ENCODE peak calls at places on chromosome 4, in ten cellular contexts. X is AG09319; E is CD4-positive, alpha-beta T cell; T is choroid plexus epithelial cell; P is brain microvascular endothelial cell; F is pancreas; B is heart right ventricle; R is astrocyte of the spinal cord; L is neural crest cell; I is right lobe of liver. N is an unnamed sample.

GRCh38 chr4:78689224-78689623 is 86.9 kb upstream of the BMP2K start:
- DNase-seq in X (no peak), E (no peak), T (peak; percentile 33), P (no peak), F (no peak), B (no peak), R (no peak), L (no peak), I (no peak), N (no peak)

GRCh38 chr4:86432552-86433134 is 72.8 kb upstream of the MAPK10 start:
- DNase-seq in X (no peak), E (no peak), T (no peak), P (no peak), F (no peak), B (no peak), R (no peak), L (no peak), I (no peak), N (no peak)

GRCh38 chr4:111641813-111642579 is 503.3 kb upstream of the FAM241A start:
- DNase-seq in X (peak; percentile 89), E (no peak), T (peak; percentile 97), P (peak; percentile 83), F (no peak), B (peak; percentile 49), R (peak; percentile 87), L (peak; percentile 67), I (peak; percentile 32), N (no peak)

GRCh38 chr4:26238426-26238781 is 82.4 kb upstream of the RBPJ start:
- DNase-seq in X (no peak), E (no peak), T (no peak), P (no peak), F (no peak), B (no peak), R (no peak), L (no peak), I (no peak), N (no peak)

GRCh38 chr4:7390906-7391636 is 43.7 kb downstream of the PSAPL1 start:
- DNase-seq in X (no peak), E (no peak), T (no peak), P (no peak), F (peak; percentile 43), B (no peak), R (no peak), L (no peak), I (no peak), N (no peak)

GRCh38 chr4:66373268-66373667 is 703.0 kb upstream of the EPHA5 start:
- DNase-seq in X (no peak), E (no peak), T (no peak), P (no peak), F (no peak), B (no peak), R (no peak), L (no peak), I (no peak), N (no peak)

GRCh38 chr4:151324449-151325319 is 721 bp downstream of the SH3D19 start:
- DNase-seq in X (no peak), E (no peak), T (peak; percentile 23), P (peak; percentile 46), F (peak; percentile 76), B (peak; percentile 50), R (peak; percentile 62), L (peak; percentile 45), I (peak; percentile 89), N (no peak)

GRCh38 chr4:54281060-54281781 is 52.1 kb downstream of the PDGFRA start:
- DNase-seq in X (peak; percentile 97), E (no peak), T (peak; percentile 78), P (peak; percentile 84), F (peak; percentile 71), B (peak; percentile 87), R (peak; percentile 89), L (no peak), I (peak; percentile 64), N (no peak)

GRCh38 chr4:70654605-70655011 is 11.7 kb downstream of the JCHAIN start:
- DNase-seq in X (no peak), E (no peak), T (no peak), P (no peak), F (no peak), B (no peak), R (no peak), L (no peak), I (no peak), N (no peak)

GRCh38 chr4:187171731-187172339 is 448.2 kb upstream of the FAT1 start:
- DNase-seq in X (peak; percentile 60), E (no peak), T (peak; percentile 5), P (no peak), F (no peak), B (no peak), R (no peak), L (no peak), I (no peak), N (no peak)

GRCh38 chr4:182863501-182863900 is 53.7 kb downstream of the DCTD start:
- DNase-seq in X (no peak), E (no peak), T (no peak), P (no peak), F (no peak), B (no peak), R (no peak), L (no peak), I (no peak), N (no peak)

GRCh38 chr4:118762753-118763477 is 73.0 kb downstream of the SEC24D start:
- DNase-seq in X (no peak), E (no peak), T (no peak), P (no peak), F (no peak), B (no peak), R (no peak), L (no peak), I (no peak), N (no peak)

GRCh38 chr4:165048170-165048569 is 5.5 kb upstream of the TRIM75 start:
- DNase-seq in X (no peak), E (no peak), T (no peak), P (no peak), F (no peak), B (no peak), R (no peak), L (no peak), I (no peak), N (no peak)

GRCh38 chr4:18075823-18076433 is 54.4 kb upstream of the LCORL start:
- DNase-seq in X (no peak), E (peak; percentile 50), T (no peak), P (no peak), F (no peak), B (peak; percentile 45), R (no peak), L (no peak), I (no peak), N (no peak)

GRCh38 chr4:185036019-185036418 is 17.7 kb downstream of the HELT start:
- DNase-seq in X (no peak), E (no peak), T (no peak), P (no peak), F (no peak), B (no peak), R (no peak), L (no peak), I (no peak), N (no peak)

GRCh38 chr4:185035284-185035683 is 17.0 kb downstream of the HELT start:
- DNase-seq in X (no peak), E (no peak), T (no peak), P (no peak), F (no peak), B (no peak), R (no peak), L (no peak), I (no peak), N (no peak)

GRCh38 chr4:185033950-185034349 is 15.7 kb downstream of the HELT start:
- DNase-seq in X (no peak), E (no peak), T (no peak), P (no peak), F (no peak), B (no peak), R (no peak), L (no peak), I (no peak), N (no peak)

GRCh38 chr4:185039508-185040273 is 21.4 kb downstream of the HELT start:
- DNase-seq in X (peak; percentile 34), E (no peak), T (peak; percentile 84), P (peak; percentile 67), F (no peak), B (peak; percentile 59), R (peak; percentile 73), L (peak; percentile 55), I (no peak), N (no peak)

GRCh38 chr4:185036842-185037241 is 18.6 kb downstream of the HELT start:
- DNase-seq in X (no peak), E (no peak), T (no peak), P (no peak), F (no peak), B (no peak), R (no peak), L (no peak), I (no peak), N (no peak)
- TF ChIP-seq CTCF in X (no peak), E (no peak), T (no peak), P (no peak), F (no peak), B (no peak), R (no peak), L (no peak), I (no peak), N (no peak)

DNA sequence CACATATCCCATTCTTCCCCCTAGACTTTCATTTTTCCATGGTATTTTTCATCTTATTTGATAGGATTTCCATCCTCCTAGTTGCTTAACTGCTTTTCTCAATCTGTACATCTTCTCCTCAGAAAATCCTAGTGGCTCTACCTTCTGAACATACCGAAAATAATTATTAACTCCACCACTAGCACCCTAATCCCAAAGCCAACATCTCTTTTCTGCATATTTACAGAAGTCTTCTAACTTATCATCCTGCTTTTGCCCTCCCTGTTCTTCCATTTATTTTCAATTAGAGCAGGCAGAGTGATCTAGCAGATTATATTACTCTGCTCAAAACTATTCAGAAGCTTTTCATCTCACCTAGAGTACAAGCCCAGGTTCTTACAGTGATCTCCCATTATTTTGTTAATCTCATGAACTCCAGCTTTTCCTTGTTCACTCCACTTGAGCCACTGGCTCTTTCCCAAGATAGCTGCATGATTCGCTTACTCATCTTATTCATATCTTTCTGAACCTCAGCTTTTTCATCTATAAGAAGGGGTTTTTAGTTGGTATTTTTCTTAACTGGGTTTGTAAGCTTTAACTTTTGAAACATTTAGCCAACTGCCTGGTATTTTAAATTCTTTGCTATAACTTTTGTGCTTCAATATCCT is 24.1 kb downstream of the GIMD1 start:
- DNase-seq in X (no peak), E (no peak), T (peak; percentile 62), P (peak; percentile 50), F (no peak), B (no peak), R (peak; percentile 63), L (no peak), I (no peak), N (no peak)
- TF ChIP-seq CTCF in X (no peak), E (no peak), T (no peak), P (no peak), F (no peak), B (no peak), R (no peak), L (no peak), I (no peak), N (no peak)

GRCh38 chr4:43325220-43325967 is 432.9 kb downstream of the GRXCR1 start:
- DNase-seq in X (no peak), E (no peak), T (peak; percentile 36), P (no peak), F (no peak), B (no peak), R (peak; percentile 22), L (no peak), I (no peak), N (no peak)
- TF ChIP-seq CTCF in X (no peak), E (no peak), T (no peak), P (no peak), F (no peak), B (no peak), R (no peak), L (no peak), I (no peak), N (no peak)

GRCh38 chr4:56821394-56822263 is at the start of gene SPINK2:
- DNase-seq in X (no peak), E (peak; percentile 75), T (no peak), P (no peak), F (peak; percentile 76), B (no peak), R (no peak), L (peak; percentile 16), I (peak; percentile 35), N (peak; percentile 39)
- TF ChIP-seq CTCF in X (no peak), E (peak; percentile 48), T (peak; percentile 15), P (no peak), F (no peak), B (no peak), R (no peak), L (peak; percentile 52), I (no peak), N (no peak)